ENCODE peak calls at places on chromosomes 2 and 18, in five cellular contexts. A is neuronal stem cell, N is mesenchymal stem cell, S is IMR-90, Z is H1. T is an unnamed sample.

GRCh38 chr18:39571511-39571910 is 2005.9 kb upstream of the CELF4 start:
- DNase-seq in A (no peak), N (peak), S (peak), Z (no peak), T (no peak)

GRCh38 chr2:214255046-214255445 is 155.8 kb upstream of the VWC2L start:
- DNase-seq in A (no peak), N (no peak), S (no peak), Z (no peak), T (no peak)

GRCh38 chr2:85174943-85175342 is 41.8 kb downstream of the TCF7L1 start:
- DNase-seq in A (no peak), N (no peak), S (no peak), Z (no peak), T (no peak)

GRCh38 chr2:29323961-29324360 is 208.7 kb downstream of the CLIP4 start:
- DNase-seq in A (no peak), N (peak), S (peak), Z (no peak), T (no peak)

GRCh38 chr18:70072678-70073077 is 125.0 kb upstream of the CD226 start:
- DNase-seq in A (no peak), N (peak), S (peak), Z (no peak), T (no peak)

GRCh38 chr2:168687314-168687713 is 115.1 kb upstream of the NOSTRIN start:
- DNase-seq in A (no peak), N (peak), S (peak), Z (no peak), T (no peak)

GRCh38 chr2:60938301-60938700 is 56.9 kb downstream of the REL start:
- DNase-seq in A (no peak), N (no peak), S (no peak), Z (no peak), T (no peak)

GRCh38 chr18:10101293-10101701 is 187.5 kb downstream of the VAPA start:
- DNase-seq in A (no peak), N (peak), S (no peak), Z (no peak), T (no peak)

GRCh38 chr2:120820885-120821279 is 85.2 kb downstream of the GLI2 start:
- DNase-seq in A (no peak), N (peak), S (peak), Z (no peak), T (no peak)

GRCh38 chr2:128360711-128361110 is 42.0 kb upstream of the HS6ST1 start:
- DNase-seq in A (no peak), N (no peak), S (no peak), Z (no peak), T (no peak)

GRCh38 chr2:16149349-16150243 is 209.2 kb downstream of the MYCN start:
- DNase-seq in A (no peak), N (no peak), S (no peak), Z (peak), T (no peak)

GRCh38 chr18:7877609-7878008 is 310.5 kb downstream of the PTPRM start:
- DNase-seq in A (no peak), N (no peak), S (no peak), Z (no peak), T (no peak)

GRCh38 chr18:13464432-13465125 is 246.0 kb downstream of the LDLRAD4 start:
- DNase-seq in A (no peak), N (no peak), S (no peak), Z (no peak), T (no peak)

GRCh38 chr18:2982452-2983172 is 30.3 kb downstream of the LPIN2 start:
- DNase-seq in A (no peak), N (peak), S (no peak), Z (no peak), T (no peak)

GRCh38 chr2:86623549-86624547 is at the start of gene RNF103:
- DNase-seq in A (peak), N (peak), S (peak), Z (peak), T (peak)

GRCh38 chr18:57437782-57438668 is 2.9 kb downstream of the ONECUT2 start:
- DNase-seq in A (peak), N (no peak), S (peak), Z (peak), T (peak)

GRCh38 chr18:54712315-54712714 is 116.0 kb upstream of the RAB27B start:
- DNase-seq in A (no peak), N (peak), S (peak), Z (no peak), T (no peak)

GRCh38 chr18:6557470-6558245 is 142.9 kb upstream of the L3MBTL4 start:
- DNase-seq in A (no peak), N (no peak), S (no peak), Z (no peak), T (peak)

GRCh38 chr2:46915281-46915810 is at the start of gene MCFD2:
- DNase-seq in A (no peak), N (peak), S (no peak), Z (no peak), T (no peak)

GRCh38 chr18:79530821-79531220 is 135.1 kb downstream of the NFATC1 start:
- DNase-seq in A (no peak), N (no peak), S (no peak), Z (no peak), T (no peak)

GRCh38 chr18:6876646-6877045 is 147.1 kb downstream of the ARHGAP28 start:
- DNase-seq in A (no peak), N (peak), S (peak), Z (no peak), T (no peak)

GRCh38 chr2:7031424-7032245 is 114.4 kb downstream of the RNF144A start:
- DNase-seq in A (no peak), N (no peak), S (no peak), Z (no peak), T (no peak)

GRCh38 chr2:160918909-160919503 is 241.2 kb upstream of the TANK start:
- DNase-seq in A (no peak), N (peak), S (peak), Z (peak), T (peak)

GRCh38 chr2:65379721-65380171 is 52.7 kb downstream of the SPRED2 start:
- DNase-seq in A (no peak), N (no peak), S (no peak), Z (no peak), T (no peak)

GRCh38 chr18:53850918-53851317 is 373.6 kb downstream of the MBD2 start:
- DNase-seq in A (peak), N (no peak), S (no peak), Z (no peak), T (no peak)

GRCh38 chr2:45033331-45033730 is 24.1 kb upstream of the SIX2 start:
- DNase-seq in A (no peak), N (no peak), S (no peak), Z (no peak), T (no peak)

GRCh38 chr18:23459530-23459921 is 6.4 kb downstream of the RIOK3 start:
- DNase-seq in A (no peak), N (no peak), S (no peak), Z (no peak), T (no peak)

GRCh38 chr2:197972017-197972416 is 167.6 kb downstream of the PLCL1 start:
- DNase-seq in A (no peak), N (no peak), S (peak), Z (no peak), T (no peak)

GRCh38 chr2:8986327-8986976 is 17.0 kb downstream of the MBOAT2 start:
- DNase-seq in A (no peak), N (no peak), S (no peak), Z (peak), T (peak)

GRCh38 chr2:206296128-206296527 is 21.7 kb downstream of the ZDBF2 start:
- DNase-seq in A (no peak), N (peak), S (peak), Z (no peak), T (no peak)

GRCh38 chr2:210195066-210195852 is 24.1 kb upstream of the KANSL1L start:
- DNase-seq in A (no peak), N (peak), S (peak), Z (no peak), T (no peak)

GRCh38 chr2:96769816-96770215 is 9.1 kb downstream of the CNNM4 start:
- DNase-seq in A (no peak), N (no peak), S (no peak), Z (no peak), T (no peak)

GRCh38 chr18:59929621-59930295 is 30.0 kb downstream of the PMAIP1 start:
- DNase-seq in A (no peak), N (peak), S (peak), Z (no peak), T (no peak)

GRCh38 chr18:75209129-75209951 is at the start of gene PTGR3:
- DNase-seq in A (peak), N (peak), S (peak), Z (peak), T (peak)

GRCh38 chr2:608711-609110 is 68.5 kb downstream of the TMEM18 start:
- DNase-seq in A (no peak), N (no peak), S (no peak), Z (peak), T (peak)

GRCh38 chr2:66456183-66457041 is 21.5 kb downstream of the MEIS1 start:
- DNase-seq in A (no peak), N (no peak), S (no peak), Z (no peak), T (no peak)

GRCh38 chr2:138609446-138609845 is 107.9 kb downstream of the SPOPL start:
- DNase-seq in A (no peak), N (no peak), S (no peak), Z (no peak), T (no peak)

GRCh38 chr2:204881519-204882111 is 336.3 kb downstream of the PARD3B start:
- DNase-seq in A (no peak), N (no peak), S (no peak), Z (no peak), T (no peak)

GRCh38 chr2:191642541-191642940 is 35.4 kb upstream of the NABP1 start:
- DNase-seq in A (no peak), N (no peak), S (no peak), Z (no peak), T (no peak)
- H2AFZ ChIP-seq in A (no peak), N (no peak), S (no peak), Z (no peak), T (no peak)

DNA sequence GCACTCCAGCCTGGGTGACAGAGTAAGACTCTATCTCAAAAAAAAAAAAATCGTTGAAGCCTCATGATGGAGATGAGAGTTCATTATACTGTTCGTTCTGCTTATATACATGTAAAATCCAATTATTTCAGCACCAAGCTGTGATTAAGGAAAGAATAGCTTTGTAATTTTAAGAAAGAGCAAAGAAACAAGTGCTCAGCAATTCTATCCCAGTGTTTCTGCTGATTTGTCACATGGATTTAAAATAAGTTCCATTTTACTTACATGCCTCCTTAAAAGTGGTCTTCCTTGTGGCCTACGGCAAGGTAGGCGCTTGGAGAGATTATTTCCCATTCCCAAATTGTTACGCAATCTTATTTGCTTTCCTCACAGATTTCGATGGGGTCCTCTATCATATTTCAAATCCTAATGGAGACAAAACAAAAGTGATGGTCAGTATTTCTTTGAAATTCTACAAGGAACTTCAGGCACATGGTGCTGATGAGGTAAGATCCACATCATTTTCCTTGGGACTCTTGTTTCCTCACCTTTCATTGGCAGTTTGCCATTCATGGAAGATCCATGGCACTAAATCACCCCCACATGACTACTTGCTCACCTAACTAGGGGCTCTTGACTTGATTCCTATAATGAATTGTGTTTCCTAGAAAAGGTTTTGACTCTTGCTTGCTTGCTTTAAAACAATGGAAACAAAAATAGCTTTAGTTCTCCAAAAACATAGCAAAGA is 11.5 kb downstream of the ARPC2 start:
- DNase-seq in A (no peak), N (peak), S (peak), Z (no peak), T (no peak)
- H4K91ac ChIP-seq in A (no peak), N (no peak), S (peak), Z (no peak), T (no peak)

GRCh38 chr2:207711750-207712487 is 479 bp downstream of the CCNYL1 start:
- DNase-seq in A (peak), N (peak), S (peak), Z (no peak), T (peak)
- H3K4ac ChIP-seq in A (no peak), N (peak), S (peak), Z (no peak), T (no peak)

GRCh38 chr2:30421026-30421425 is 26.0 kb upstream of the LCLAT1 start:
- DNase-seq in A (no peak), N (peak), S (no peak), Z (no peak), T (no peak)
- H2AFZ ChIP-seq in A (no peak), N (no peak), S (no peak), Z (no peak), T (peak)

GRCh38 chr18:48877941-48878340 is 72.8 kb downstream of the SMAD7 start:
- DNase-seq in A (no peak), N (no peak), S (no peak), Z (no peak), T (no peak)

GRCh38 chr18:48875314-48875941 is 75.3 kb downstream of the SMAD7 start:
- DNase-seq in A (no peak), N (no peak), S (no peak), Z (no peak), T (no peak)

GRCh38 chr18:48874701-48875162 is 76.0 kb downstream of the SMAD7 start:
- DNase-seq in A (no peak), N (no peak), S (no peak), Z (no peak), T (no peak)

GRCh38 chr18:48875942-48876511 is 74.7 kb downstream of the SMAD7 start:
- DNase-seq in A (no peak), N (peak), S (no peak), Z (no peak), T (peak)

GRCh38 chr18:48876590-48876989 is 74.2 kb downstream of the SMAD7 start:
- DNase-seq in A (no peak), N (no peak), S (no peak), Z (no peak), T (no peak)
- H4K91ac ChIP-seq in A (no peak), N (no peak), S (peak), Z (no peak), T (no peak)

GRCh38 chr18:44698518-44698917 is 17.8 kb downstream of the SETBP1 start:
- DNase-seq in A (no peak), N (no peak), S (no peak), Z (no peak), T (no peak)
- H3K4ac ChIP-seq in A (no peak), N (no peak), S (no peak), Z (no peak), T (no peak)

T was measured in H9.